ENCODE peak calls at places on chromosomes 2 and 18, in ten cellular contexts. One of them, this sample, is unnamed.

GRCh38 chr18:56532176-56532840 is 106.1 kb downstream of the TXNL1 start:
- DNase-seq in upper lobe of left lung: no peak
- DNase-seq in body of pancreas: no peak
- DNase-seq in ovary: no peak
- DNase-seq in transverse colon: no peak
- DNase-seq in H54: no peak
- DNase-seq in uterus: no peak
- DNase-seq in prostate gland: no peak
- DNase-seq in spleen: no peak
- DNase-seq in suprapubic skin: no peak
- DNase-seq in this sample: no peak

GRCh38 chr2:12543452-12544220 is 173.1 kb upstream of the TRIB2 start:
- DNase-seq in upper lobe of left lung: no peak
- DNase-seq in body of pancreas: no peak
- DNase-seq in ovary: no peak
- DNase-seq in transverse colon: no peak
- DNase-seq in H54: no peak
- DNase-seq in uterus: no peak
- DNase-seq in prostate gland: no peak
- DNase-seq in spleen: no peak
- DNase-seq in suprapubic skin: no peak
- DNase-seq in this sample: no peak

GRCh38 chr2:180979086-180979934 is 1.1 kb upstream of the UBE2E3 start:
- DNase-seq in upper lobe of left lung: no peak
- DNase-seq in body of pancreas: peak
- DNase-seq in ovary: no peak
- DNase-seq in transverse colon: no peak
- DNase-seq in H54: peak
- DNase-seq in uterus: no peak
- DNase-seq in prostate gland: no peak
- DNase-seq in spleen: no peak
- DNase-seq in suprapubic skin: no peak
- DNase-seq in this sample: no peak

GRCh38 chr2:55123851-55124269 is 73.6 kb upstream of the RTN4 start:
- DNase-seq in upper lobe of left lung: no peak
- DNase-seq in body of pancreas: no peak
- DNase-seq in ovary: no peak
- DNase-seq in transverse colon: no peak
- DNase-seq in H54: no peak
- DNase-seq in uterus: no peak
- DNase-seq in prostate gland: no peak
- DNase-seq in spleen: no peak
- DNase-seq in suprapubic skin: no peak
- DNase-seq in this sample: no peak

GRCh38 chr2:145623136-145623535 is 1103.2 kb upstream of the ZEB2 start:
- DNase-seq in upper lobe of left lung: no peak
- DNase-seq in body of pancreas: no peak
- DNase-seq in ovary: no peak
- DNase-seq in transverse colon: no peak
- DNase-seq in H54: no peak
- DNase-seq in uterus: no peak
- DNase-seq in prostate gland: no peak
- DNase-seq in spleen: no peak
- DNase-seq in suprapubic skin: no peak
- DNase-seq in this sample: no peak

GRCh38 chr2:23220687-23221086 is 164.3 kb upstream of the KLHL29 start:
- DNase-seq in upper lobe of left lung: no peak
- DNase-seq in body of pancreas: no peak
- DNase-seq in ovary: no peak
- DNase-seq in transverse colon: no peak
- DNase-seq in H54: no peak
- DNase-seq in uterus: no peak
- DNase-seq in prostate gland: no peak
- DNase-seq in spleen: no peak
- DNase-seq in suprapubic skin: no peak
- DNase-seq in this sample: no peak

GRCh38 chr2:234996041-234996440 is 44.2 kb downstream of the SH3BP4 start:
- DNase-seq in upper lobe of left lung: no peak
- DNase-seq in body of pancreas: no peak
- DNase-seq in ovary: no peak
- DNase-seq in transverse colon: no peak
- DNase-seq in H54: no peak
- DNase-seq in uterus: no peak
- DNase-seq in prostate gland: no peak
- DNase-seq in spleen: no peak
- DNase-seq in suprapubic skin: no peak
- DNase-seq in this sample: no peak

GRCh38 chr2:42888321-42888720 is 95.9 kb upstream of the HAAO start:
- DNase-seq in upper lobe of left lung: no peak
- DNase-seq in body of pancreas: no peak
- DNase-seq in ovary: no peak
- DNase-seq in transverse colon: no peak
- DNase-seq in H54: no peak
- DNase-seq in uterus: no peak
- DNase-seq in prostate gland: no peak
- DNase-seq in spleen: no peak
- DNase-seq in suprapubic skin: peak
- DNase-seq in this sample: no peak

DNA sequence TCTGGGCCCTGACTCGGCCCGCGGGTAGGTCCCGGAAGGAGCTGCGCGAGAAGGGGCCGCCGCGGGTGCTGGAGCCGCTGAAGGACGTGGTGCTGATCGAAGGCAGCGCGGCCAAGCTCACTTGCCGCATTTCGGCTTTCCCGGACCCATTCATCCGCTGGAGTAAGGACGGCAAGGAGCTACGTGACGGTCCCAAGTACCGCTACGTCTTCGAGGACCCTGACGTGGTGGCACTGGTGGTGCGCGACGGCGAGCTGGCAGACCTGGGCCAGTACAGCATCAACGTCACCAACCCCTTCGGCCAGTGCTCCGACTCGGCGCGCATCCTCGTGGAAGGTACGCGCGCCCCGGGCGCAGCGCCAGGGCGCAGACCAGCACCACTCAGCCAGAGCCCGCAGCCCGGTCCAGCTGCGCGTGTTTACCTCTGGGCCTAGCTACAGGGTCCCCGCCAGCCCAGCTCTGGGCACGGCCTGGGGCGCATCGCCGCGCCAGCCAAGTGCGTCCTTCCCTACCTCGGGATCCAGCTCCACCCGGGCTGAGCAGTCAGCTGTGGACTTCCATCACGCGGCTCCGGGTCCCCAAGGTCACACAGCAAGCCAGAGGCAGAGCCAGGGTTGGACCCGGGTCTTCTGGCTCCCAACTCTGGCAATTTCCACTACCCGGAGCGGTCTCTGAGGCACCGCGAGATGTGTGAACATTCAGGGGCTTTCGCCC is 1.8 kb upstream of the GMPPA start:
- DNase-seq in upper lobe of left lung: peak
- DNase-seq in body of pancreas: peak
- DNase-seq in ovary: peak
- DNase-seq in transverse colon: peak
- DNase-seq in H54: no peak
- DNase-seq in uterus: no peak
- DNase-seq in prostate gland: no peak
- DNase-seq in spleen: peak
- DNase-seq in suprapubic skin: no peak
- DNase-seq in this sample: no peak
- TF ChIP-seq POLR2A in upper lobe of left lung: no peak
- TF ChIP-seq POLR2A in body of pancreas: no peak
- TF ChIP-seq POLR2A in ovary: no peak
- TF ChIP-seq POLR2A in transverse colon: no peak
- TF ChIP-seq POLR2A in H54: no peak
- TF ChIP-seq POLR2A in uterus: no peak
- TF ChIP-seq POLR2A in prostate gland: no peak
- TF ChIP-seq POLR2A in spleen: no peak
- TF ChIP-seq POLR2A in suprapubic skin: no peak
- TF ChIP-seq POLR2A in this sample: no peak

DNA sequence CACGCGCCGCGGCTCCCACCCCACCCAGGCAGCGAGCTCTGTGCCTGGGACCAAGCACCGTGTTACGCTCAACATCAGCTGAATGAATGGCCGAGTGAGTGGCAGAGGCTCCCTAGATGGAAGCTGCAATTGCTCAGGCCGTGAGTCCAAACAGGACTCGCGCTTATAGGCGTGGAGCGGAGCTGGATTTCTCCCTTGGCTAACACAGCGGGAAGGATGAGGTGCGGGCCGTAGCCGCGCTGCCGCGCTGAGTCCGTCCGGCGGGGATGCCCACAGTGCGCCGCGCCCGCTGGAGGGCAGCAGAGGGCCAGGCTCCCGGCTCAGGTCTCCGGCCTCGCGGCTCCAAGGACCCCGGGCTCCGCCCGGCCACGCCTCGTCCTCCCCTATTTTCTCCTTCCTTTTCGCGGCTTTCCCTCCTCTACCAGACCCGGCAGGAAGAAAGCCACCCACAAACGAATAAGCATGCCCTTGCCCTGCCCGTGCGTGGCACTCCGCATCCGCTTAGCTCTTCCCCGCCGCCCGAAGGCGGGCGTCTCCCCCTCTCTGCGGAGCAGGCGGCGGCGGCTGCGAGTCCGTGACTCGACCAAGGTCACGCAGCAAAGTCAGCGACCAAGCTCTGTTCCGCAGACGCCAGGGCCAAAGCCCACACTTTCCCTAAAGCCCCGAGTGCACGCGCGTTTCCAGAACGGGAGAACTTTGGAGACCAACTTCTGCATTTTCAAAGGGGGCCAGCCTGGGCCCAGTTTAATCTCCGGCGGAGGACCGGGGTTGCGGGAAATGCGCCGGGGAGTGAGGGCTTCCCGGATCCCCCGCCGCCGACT is 48.5 kb downstream of the KCNIP3 start:
- DNase-seq in upper lobe of left lung: peak
- DNase-seq in body of pancreas: peak
- DNase-seq in ovary: peak
- DNase-seq in transverse colon: peak
- DNase-seq in H54: peak
- DNase-seq in uterus: peak
- DNase-seq in prostate gland: peak
- DNase-seq in spleen: peak
- DNase-seq in suprapubic skin: peak
- DNase-seq in this sample: peak
- TF ChIP-seq POLR2A in upper lobe of left lung: no peak
- TF ChIP-seq POLR2A in body of pancreas: peak
- TF ChIP-seq POLR2A in ovary: no peak
- TF ChIP-seq POLR2A in transverse colon: no peak
- TF ChIP-seq POLR2A in H54: no peak
- TF ChIP-seq POLR2A in uterus: no peak
- TF ChIP-seq POLR2A in prostate gland: no peak
- TF ChIP-seq POLR2A in spleen: no peak
- TF ChIP-seq POLR2A in suprapubic skin: no peak
- TF ChIP-seq POLR2A in this sample: no peak

DNA sequence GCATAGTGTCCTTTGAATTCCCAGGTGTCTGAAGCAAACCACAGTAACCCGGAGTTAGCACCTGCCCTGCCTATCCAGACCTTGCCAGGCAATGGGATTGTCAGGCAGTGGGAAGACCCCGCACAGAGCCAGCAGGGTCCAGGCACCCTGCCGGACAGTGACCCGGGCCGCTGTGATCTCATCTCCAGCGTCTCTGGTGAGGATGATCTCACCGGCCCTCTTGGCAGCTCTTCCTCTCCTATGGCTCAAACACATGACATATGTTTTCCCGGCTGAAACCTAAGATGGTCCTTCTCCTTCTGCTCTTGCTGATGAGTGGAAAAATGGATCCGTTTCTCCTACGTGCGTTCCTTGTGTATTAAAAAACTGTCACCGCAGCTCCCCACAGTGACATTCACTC is 75.1 kb downstream of the ACOXL start:
- DNase-seq in upper lobe of left lung: peak
- DNase-seq in body of pancreas: no peak
- DNase-seq in ovary: no peak
- DNase-seq in transverse colon: no peak
- DNase-seq in H54: no peak
- DNase-seq in uterus: no peak
- DNase-seq in prostate gland: no peak
- DNase-seq in spleen: no peak
- DNase-seq in suprapubic skin: no peak
- DNase-seq in this sample: no peak
- TF ChIP-seq POLR2A in upper lobe of left lung: no peak
- TF ChIP-seq POLR2A in body of pancreas: no peak
- TF ChIP-seq POLR2A in ovary: no peak
- TF ChIP-seq POLR2A in transverse colon: no peak
- TF ChIP-seq POLR2A in H54: no peak
- TF ChIP-seq POLR2A in uterus: no peak
- TF ChIP-seq POLR2A in prostate gland: no peak
- TF ChIP-seq POLR2A in spleen: no peak
- TF ChIP-seq POLR2A in suprapubic skin: no peak
- TF ChIP-seq POLR2A in this sample: no peak

DNA sequence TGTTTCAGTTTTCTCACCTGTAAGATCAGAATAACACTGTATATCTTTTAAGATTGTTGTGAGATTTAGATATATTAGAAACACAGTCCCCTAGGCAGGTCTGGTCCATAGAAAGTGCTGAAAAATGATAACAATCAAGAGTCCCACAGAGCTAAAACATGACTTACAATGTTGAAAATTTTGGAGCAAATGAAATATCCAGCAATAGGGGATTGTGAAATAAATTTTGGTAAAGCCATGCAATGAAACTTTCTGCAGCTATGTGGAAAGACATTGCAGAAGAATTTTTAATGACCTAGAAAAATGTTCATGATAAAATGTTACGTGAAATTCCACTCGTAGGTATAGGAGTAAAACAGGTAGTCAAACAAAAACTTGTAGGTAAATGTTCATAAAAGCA is 127.6 kb upstream of the SERPINE2 start:
- DNase-seq in upper lobe of left lung: no peak
- DNase-seq in body of pancreas: no peak
- DNase-seq in ovary: no peak
- DNase-seq in transverse colon: no peak
- DNase-seq in H54: no peak
- DNase-seq in uterus: no peak
- DNase-seq in prostate gland: no peak
- DNase-seq in spleen: no peak
- DNase-seq in suprapubic skin: no peak
- DNase-seq in this sample: no peak
- TF ChIP-seq POLR2A in upper lobe of left lung: no peak
- TF ChIP-seq POLR2A in body of pancreas: no peak
- TF ChIP-seq POLR2A in ovary: no peak
- TF ChIP-seq POLR2A in transverse colon: no peak
- TF ChIP-seq POLR2A in H54: no peak
- TF ChIP-seq POLR2A in uterus: no peak
- TF ChIP-seq POLR2A in prostate gland: no peak
- TF ChIP-seq POLR2A in spleen: no peak
- TF ChIP-seq POLR2A in suprapubic skin: no peak
- TF ChIP-seq POLR2A in this sample: no peak

This sample was measured in lower leg skin.